ENCODE peak calls at places on chromosomes 6 and 20, in seven cellular contexts. Y is activated CD4-positive, alpha-beta T cell treated with anti-CD3 and anti-CD28 coated beads, Interleukin-2, amount 50 U/mL, for 24 hours; G is tibial artery; Q is stimulated activated naive CD4-positive, alpha-beta T cell; Z is brain microvascular endothelial cell; L is stomach; U is progenitor cell of endocrine pancreas. X is an unnamed sample.

GRCh38 chr6:97068211-97068610 is 143.7 kb downstream of the KLHL32 start:
- DNase-seq in U (no peak), L (no peak), Q (peak; percentile 8), Y (no peak), Z (no peak), G (no peak), X (no peak)

GRCh38 chr6:44127186-44128019 is at the start of the genes MRPL14 and TMEM63B:
- DNase-seq in Q (peak; percentile 89), Z (peak; percentile 67), L (peak; percentile 93), G (peak; percentile 74), U (peak; percentile 81), Y (peak; percentile 83), X (peak; percentile 100)

GRCh38 chr20:16922834-16923233 is 174.7 kb downstream of the OTOR start:
- DNase-seq in Y (no peak), Z (peak; percentile 68), G (no peak), Q (no peak), U (no peak), L (no peak), X (peak; percentile 39)

GRCh38 chr20:5831539-5832237 is 81.5 kb downstream of the SHLD1 start:
- DNase-seq in U (no peak), Z (no peak), L (no peak), G (no peak), Y (no peak), Q (no peak), X (no peak)

GRCh38 chr6:143962644-143962929 is 45.5 kb downstream of the PLAGL1 start:
- DNase-seq in L (no peak), Y (no peak), U (no peak), Z (peak; percentile 11), Q (no peak), G (no peak), X (peak; percentile 19)

GRCh38 chr20:35248641-35249475 is 22.4 kb downstream of the MMP24 start:
- DNase-seq in U (no peak), Y (no peak), Z (no peak), Q (no peak), L (no peak), G (no peak), X (peak; percentile 40)

GRCh38 chr6:158819213-158819976 is at the start of gene EZR:
- DNase-seq in U (peak; percentile 64), Y (peak; percentile 75), G (peak; percentile 51), Z (peak; percentile 18), L (peak; percentile 86), Q (peak; percentile 79), X (peak; percentile 78)

GRCh38 chr20:62628691-62629090 is 13.6 kb upstream of the SLCO4A1 start:
- DNase-seq in Y (no peak), U (no peak), L (no peak), G (no peak), Z (no peak), Q (no peak), X (no peak)

GRCh38 chr6:33740204-33740608 is 6.5 kb downstream of the IP6K3 start:
- DNase-seq in Y (no peak), Q (no peak), U (no peak), Z (no peak), L (no peak), G (no peak), X (no peak)

GRCh38 chr6:168721571-168721970 is 280.6 kb downstream of the SMOC2 start:
- DNase-seq in Z (no peak), Y (no peak), U (no peak), L (no peak), G (no peak), Q (no peak), X (no peak)

GRCh38 chr20:54573838-54574237 is 98.4 kb downstream of the DOK5 start:
- DNase-seq in Y (no peak), L (no peak), U (no peak), Z (no peak), G (no peak), Q (no peak), X (no peak)

GRCh38 chr6:52571099-52571755 is 5.6 kb downstream of the TRAM2 start:
- DNase-seq in Q (no peak), Z (no peak), L (no peak), Y (no peak), G (peak; percentile 59), U (no peak), X (no peak)

GRCh38 chr6:3884007-3884745 is 35.0 kb downstream of the FAM50B start:
- DNase-seq in L (no peak), G (no peak), U (no peak), Z (peak; percentile 47), Q (no peak), Y (no peak), X (peak; percentile 62)

X was measured in hepatic stellate cell.